ENCODE peak calls at places on chromosomes 7 and 10, in ten cellular contexts. One of them, this sample, is unnamed.

GRCh38 chr10:3811331-3811870 is 26.4 kb upstream of the KLF6 start:
- DNase-seq in HFFc6: no peak
- DNase-seq in gastrocnemius medialis: peak; percentile 61
- DNase-seq in epithelial cell of esophagus: peak; percentile 97
- DNase-seq in uterus: no peak
- DNase-seq in K562: no peak
- DNase-seq in mammary epithelial cell: peak; percentile 98
- DNase-seq in chondrocyte: no peak
- DNase-seq in body of pancreas: peak; percentile 62
- DNase-seq in fibroblast of pulmonary artery: peak; percentile 78
- DNase-seq in this sample: no peak

GRCh38 chr10:13773496-13774170 is 186.9 kb downstream of the PRPF18 start:
- DNase-seq in HFFc6: no peak
- DNase-seq in epithelial cell of esophagus: peak; percentile 31
- DNase-seq in uterus: no peak
- DNase-seq in chondrocyte: no peak
- DNase-seq in K562: no peak
- DNase-seq in mammary epithelial cell: no peak
- DNase-seq in body of pancreas: no peak
- DNase-seq in fibroblast of pulmonary artery: no peak
- DNase-seq in gastrocnemius medialis: peak; percentile 22
- DNase-seq in this sample: no peak

GRCh38 chr10:7411671-7412481 is 1.0 kb upstream of the SFMBT2 start:
- DNase-seq in fibroblast of pulmonary artery: no peak
- DNase-seq in gastrocnemius medialis: peak; percentile 17
- DNase-seq in body of pancreas: no peak
- DNase-seq in K562: no peak
- DNase-seq in epithelial cell of esophagus: no peak
- DNase-seq in chondrocyte: no peak
- DNase-seq in mammary epithelial cell: no peak
- DNase-seq in uterus: peak; percentile 22
- DNase-seq in HFFc6: no peak
- DNase-seq in this sample: no peak

GRCh38 chr7:3187378-3188040 is 113.5 kb upstream of the SDK1 start:
- DNase-seq in chondrocyte: no peak
- DNase-seq in uterus: no peak
- DNase-seq in epithelial cell of esophagus: no peak
- DNase-seq in mammary epithelial cell: no peak
- DNase-seq in gastrocnemius medialis: no peak
- DNase-seq in HFFc6: no peak
- DNase-seq in body of pancreas: no peak
- DNase-seq in K562: no peak
- DNase-seq in fibroblast of pulmonary artery: peak; percentile 33
- DNase-seq in this sample: no peak

GRCh38 chr10:24277771-24278518 is 69.0 kb downstream of the KIAA1217 start:
- DNase-seq in HFFc6: no peak
- DNase-seq in uterus: no peak
- DNase-seq in gastrocnemius medialis: peak; percentile 78
- DNase-seq in epithelial cell of esophagus: peak; percentile 82
- DNase-seq in fibroblast of pulmonary artery: peak; percentile 67
- DNase-seq in K562: no peak
- DNase-seq in body of pancreas: no peak
- DNase-seq in chondrocyte: no peak
- DNase-seq in mammary epithelial cell: peak; percentile 61
- DNase-seq in this sample: peak; percentile 71

GRCh38 chr7:6705959-6706665 is 635 bp downstream of the ZNF12 start:
- DNase-seq in chondrocyte: peak; percentile 94
- DNase-seq in body of pancreas: peak; percentile 40
- DNase-seq in HFFc6: peak; percentile 5
- DNase-seq in uterus: peak; percentile 27
- DNase-seq in K562: peak; percentile 65
- DNase-seq in mammary epithelial cell: peak; percentile 30
- DNase-seq in gastrocnemius medialis: peak; percentile 12
- DNase-seq in epithelial cell of esophagus: peak; percentile 40
- DNase-seq in fibroblast of pulmonary artery: peak; percentile 35
- DNase-seq in this sample: peak; percentile 57

GRCh38 chr10:88915781-88916180 is 35.7 kb downstream of the STAMBPL1 start:
- DNase-seq in HFFc6: peak; percentile 25
- DNase-seq in body of pancreas: no peak
- DNase-seq in epithelial cell of esophagus: no peak
- DNase-seq in chondrocyte: no peak
- DNase-seq in gastrocnemius medialis: no peak
- DNase-seq in K562: no peak
- DNase-seq in mammary epithelial cell: no peak
- DNase-seq in uterus: no peak
- DNase-seq in fibroblast of pulmonary artery: no peak
- DNase-seq in this sample: no peak

GRCh38 chr10:95289003-95289920 is 1.5 kb downstream of the PDLIM1 start:
- DNase-seq in gastrocnemius medialis: peak; percentile 59
- DNase-seq in HFFc6: peak; percentile 42
- DNase-seq in fibroblast of pulmonary artery: peak; percentile 51
- DNase-seq in mammary epithelial cell: peak; percentile 42
- DNase-seq in K562: peak; percentile 46
- DNase-seq in body of pancreas: no peak
- DNase-seq in epithelial cell of esophagus: peak; percentile 69
- DNase-seq in chondrocyte: no peak
- DNase-seq in uterus: no peak
- DNase-seq in this sample: no peak

GRCh38 chr10:58266826-58267712 is 625 bp downstream of the IPMK start:
- DNase-seq in chondrocyte: no peak
- DNase-seq in HFFc6: peak; percentile 55
- DNase-seq in uterus: peak; percentile 34
- DNase-seq in K562: peak; percentile 49
- DNase-seq in fibroblast of pulmonary artery: peak; percentile 68
- DNase-seq in mammary epithelial cell: peak; percentile 62
- DNase-seq in body of pancreas: peak; percentile 62
- DNase-seq in gastrocnemius medialis: peak; percentile 55
- DNase-seq in epithelial cell of esophagus: peak; percentile 83
- DNase-seq in this sample: peak; percentile 69

GRCh38 chr10:123582084-123582989 is 83.8 kb upstream of the GPR26 start:
- DNase-seq in mammary epithelial cell: peak; percentile 47
- DNase-seq in chondrocyte: no peak
- DNase-seq in K562: peak; percentile 54
- DNase-seq in uterus: peak; percentile 71
- DNase-seq in gastrocnemius medialis: peak; percentile 55
- DNase-seq in fibroblast of pulmonary artery: peak; percentile 71
- DNase-seq in body of pancreas: peak; percentile 75
- DNase-seq in HFFc6: peak; percentile 64
- DNase-seq in epithelial cell of esophagus: peak; percentile 71
- DNase-seq in this sample: peak; percentile 83

GRCh38 chr7:29879609-29880008 is 73.3 kb downstream of the WIPF3 start:
- DNase-seq in uterus: peak; percentile 20
- DNase-seq in HFFc6: peak; percentile 14
- DNase-seq in mammary epithelial cell: peak; percentile 46
- DNase-seq in gastrocnemius medialis: peak; percentile 58
- DNase-seq in chondrocyte: no peak
- DNase-seq in K562: no peak
- DNase-seq in epithelial cell of esophagus: peak; percentile 18
- DNase-seq in fibroblast of pulmonary artery: peak; percentile 56
- DNase-seq in body of pancreas: no peak
- DNase-seq in this sample: peak; percentile 63

GRCh38 chr10:102230861-102231356 is 4.8 kb downstream of the ELOVL3 start:
- DNase-seq in mammary epithelial cell: no peak
- DNase-seq in fibroblast of pulmonary artery: peak; percentile 17
- DNase-seq in body of pancreas: peak; percentile 35
- DNase-seq in K562: peak; percentile 27
- DNase-seq in epithelial cell of esophagus: peak; percentile 58
- DNase-seq in chondrocyte: no peak
- DNase-seq in uterus: peak; percentile 20
- DNase-seq in HFFc6: no peak
- DNase-seq in gastrocnemius medialis: no peak
- DNase-seq in this sample: no peak

GRCh38 chr7:71846160-71846559 is 566.0 kb downstream of the CALN1 start:
- DNase-seq in uterus: no peak
- DNase-seq in gastrocnemius medialis: no peak
- DNase-seq in epithelial cell of esophagus: no peak
- DNase-seq in HFFc6: no peak
- DNase-seq in fibroblast of pulmonary artery: no peak
- DNase-seq in chondrocyte: no peak
- DNase-seq in body of pancreas: no peak
- DNase-seq in mammary epithelial cell: no peak
- DNase-seq in K562: no peak
- DNase-seq in this sample: no peak

GRCh38 chr10:125562737-125563136 is 120.2 kb downstream of the TEX36 start:
- DNase-seq in mammary epithelial cell: no peak
- DNase-seq in chondrocyte: no peak
- DNase-seq in K562: peak; percentile 8
- DNase-seq in epithelial cell of esophagus: no peak
- DNase-seq in HFFc6: no peak
- DNase-seq in gastrocnemius medialis: no peak
- DNase-seq in fibroblast of pulmonary artery: no peak
- DNase-seq in body of pancreas: no peak
- DNase-seq in uterus: no peak
- DNase-seq in this sample: no peak
- TF ChIP-seq CTCF in mammary epithelial cell: no peak
- TF ChIP-seq CTCF in chondrocyte: no peak
- TF ChIP-seq CTCF in K562: peak; percentile 24
- TF ChIP-seq CTCF in epithelial cell of esophagus: peak; percentile 10
- TF ChIP-seq CTCF in HFFc6: no peak
- TF ChIP-seq CTCF in gastrocnemius medialis: no peak
- TF ChIP-seq CTCF in fibroblast of pulmonary artery: no peak
- TF ChIP-seq CTCF in body of pancreas: no peak
- TF ChIP-seq CTCF in uterus: no peak
- TF ChIP-seq CTCF in this sample: no peak

GRCh38 chr10:91860885-91861284 is 48.4 kb downstream of the FGFBP3 start:
- DNase-seq in epithelial cell of esophagus: no peak
- DNase-seq in gastrocnemius medialis: no peak
- DNase-seq in chondrocyte: no peak
- DNase-seq in K562: no peak
- DNase-seq in body of pancreas: no peak
- DNase-seq in uterus: no peak
- DNase-seq in HFFc6: no peak
- DNase-seq in mammary epithelial cell: no peak
- DNase-seq in fibroblast of pulmonary artery: no peak
- DNase-seq in this sample: no peak

GRCh38 chr10:91856637-91857036 is 52.6 kb downstream of the FGFBP3 start:
- DNase-seq in gastrocnemius medialis: no peak
- DNase-seq in mammary epithelial cell: no peak
- DNase-seq in body of pancreas: no peak
- DNase-seq in fibroblast of pulmonary artery: peak; percentile 44
- DNase-seq in chondrocyte: no peak
- DNase-seq in epithelial cell of esophagus: peak; percentile 27
- DNase-seq in uterus: no peak
- DNase-seq in K562: no peak
- DNase-seq in HFFc6: no peak
- DNase-seq in this sample: no peak
- TF ChIP-seq CTCF in gastrocnemius medialis: peak; percentile 10
- TF ChIP-seq CTCF in mammary epithelial cell: peak; percentile 53
- TF ChIP-seq CTCF in body of pancreas: no peak
- TF ChIP-seq CTCF in fibroblast of pulmonary artery: peak; percentile 48
- TF ChIP-seq CTCF in chondrocyte: peak; percentile 60
- TF ChIP-seq CTCF in epithelial cell of esophagus: peak; percentile 60
- TF ChIP-seq CTCF in uterus: peak; percentile 16
- TF ChIP-seq CTCF in K562: peak; percentile 32
- TF ChIP-seq CTCF in HFFc6: peak; percentile 59
- TF ChIP-seq CTCF in this sample: no peak

DNA sequence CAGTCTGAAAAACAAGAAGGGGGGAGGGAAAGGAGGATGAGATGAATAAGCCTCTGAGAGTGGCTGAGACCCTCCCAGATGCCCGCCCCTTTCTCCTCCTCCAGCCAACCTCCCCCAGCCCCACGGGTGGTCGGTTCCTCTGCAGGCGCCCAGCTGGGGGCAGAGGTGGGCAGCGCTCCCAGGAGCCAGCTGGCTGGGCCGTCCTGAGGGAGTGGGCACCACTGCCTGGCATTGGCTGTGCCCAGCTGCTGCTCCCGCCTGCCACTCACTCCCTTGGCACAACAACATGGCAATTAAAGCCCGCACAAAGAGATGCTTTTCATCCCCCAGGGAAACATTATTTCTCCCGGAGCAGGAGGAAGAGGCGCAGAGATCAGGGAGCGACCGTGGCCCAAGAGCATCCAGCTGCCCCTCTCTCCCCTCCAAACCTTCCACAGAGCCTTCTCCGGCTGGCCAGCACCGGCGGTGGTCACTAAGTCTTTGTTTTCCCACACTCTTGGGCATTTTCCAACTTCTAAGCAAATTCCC is 107.2 kb downstream of the SPDYE5 start:
- DNase-seq in chondrocyte: no peak
- DNase-seq in K562: no peak
- DNase-seq in HFFc6: no peak
- DNase-seq in body of pancreas: no peak
- DNase-seq in uterus: no peak
- DNase-seq in mammary epithelial cell: no peak
- DNase-seq in fibroblast of pulmonary artery: no peak
- DNase-seq in epithelial cell of esophagus: no peak
- DNase-seq in gastrocnemius medialis: no peak
- DNase-seq in this sample: no peak
- TF ChIP-seq CTCF in chondrocyte: peak; percentile 35
- TF ChIP-seq CTCF in K562: no peak
- TF ChIP-seq CTCF in HFFc6: no peak
- TF ChIP-seq CTCF in body of pancreas: no peak
- TF ChIP-seq CTCF in uterus: no peak
- TF ChIP-seq CTCF in mammary epithelial cell: no peak
- TF ChIP-seq CTCF in fibroblast of pulmonary artery: no peak
- TF ChIP-seq CTCF in epithelial cell of esophagus: no peak
- TF ChIP-seq CTCF in gastrocnemius medialis: no peak
- TF ChIP-seq CTCF in this sample: no peak

DNA sequence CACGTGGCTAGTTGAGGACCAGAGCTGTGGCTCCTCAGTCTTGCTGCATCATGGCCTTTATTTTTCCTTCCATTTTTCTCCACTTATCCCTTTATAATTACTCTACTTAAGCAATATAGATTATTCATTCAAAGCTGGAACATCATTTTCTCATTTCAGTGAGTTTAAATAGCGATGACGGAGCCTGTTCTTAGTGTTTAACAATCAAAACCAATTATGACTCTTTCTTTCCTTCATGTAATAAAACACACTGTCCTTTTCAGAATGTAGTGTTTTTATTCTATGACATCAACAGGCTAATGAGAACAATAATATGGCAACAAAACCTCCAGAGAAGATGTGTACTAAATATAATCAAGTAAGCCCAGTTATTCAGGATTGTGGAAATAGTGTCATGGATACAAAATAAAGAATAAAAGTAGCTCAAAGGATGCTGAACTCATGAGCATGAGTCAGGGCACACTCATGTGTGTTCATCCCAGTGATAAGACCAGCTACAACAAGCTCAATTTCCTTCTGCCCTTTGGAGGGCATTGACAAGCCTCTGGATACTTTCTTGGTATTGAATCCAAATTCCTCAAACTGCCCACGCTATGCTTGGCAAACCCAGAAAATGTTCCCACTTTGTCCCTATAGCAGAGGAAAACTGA is 188.4 kb downstream of the CYP26A1 start:
- DNase-seq in gastrocnemius medialis: no peak
- DNase-seq in epithelial cell of esophagus: peak; percentile 83
- DNase-seq in K562: no peak
- DNase-seq in body of pancreas: no peak
- DNase-seq in fibroblast of pulmonary artery: peak; percentile 21
- DNase-seq in uterus: no peak
- DNase-seq in HFFc6: peak; percentile 74
- DNase-seq in mammary epithelial cell: peak; percentile 85
- DNase-seq in chondrocyte: no peak
- DNase-seq in this sample: no peak
- TF ChIP-seq CTCF in gastrocnemius medialis: no peak
- TF ChIP-seq CTCF in epithelial cell of esophagus: no peak
- TF ChIP-seq CTCF in K562: no peak
- TF ChIP-seq CTCF in body of pancreas: no peak
- TF ChIP-seq CTCF in fibroblast of pulmonary artery: no peak
- TF ChIP-seq CTCF in uterus: no peak
- TF ChIP-seq CTCF in HFFc6: no peak
- TF ChIP-seq CTCF in mammary epithelial cell: no peak
- TF ChIP-seq CTCF in chondrocyte: no peak
- TF ChIP-seq CTCF in this sample: no peak

GRCh38 chr7:84985073-84985784 is 201.6 kb downstream of the SEMA3D start:
- DNase-seq in epithelial cell of esophagus: no peak
- DNase-seq in HFFc6: peak; percentile 18
- DNase-seq in mammary epithelial cell: no peak
- DNase-seq in K562: no peak
- DNase-seq in body of pancreas: no peak
- DNase-seq in chondrocyte: no peak
- DNase-seq in uterus: no peak
- DNase-seq in gastrocnemius medialis: no peak
- DNase-seq in fibroblast of pulmonary artery: peak; percentile 14
- DNase-seq in this sample: no peak
- TF ChIP-seq CTCF in epithelial cell of esophagus: no peak
- TF ChIP-seq CTCF in HFFc6: peak; percentile 56
- TF ChIP-seq CTCF in mammary epithelial cell: peak; percentile 6
- TF ChIP-seq CTCF in K562: peak; percentile 17
- TF ChIP-seq CTCF in body of pancreas: no peak
- TF ChIP-seq CTCF in chondrocyte: peak; percentile 49
- TF ChIP-seq CTCF in uterus: no peak
- TF ChIP-seq CTCF in gastrocnemius medialis: no peak
- TF ChIP-seq CTCF in fibroblast of pulmonary artery: peak; percentile 25
- TF ChIP-seq CTCF in this sample: peak; percentile 23